ENCODE peak calls at places on chromosome 7, in seven cellular contexts. E, A, C, Z, S, D and G are unnamed samples.

GRCh38 chr7:101814996-101815825 is 2.2 kb upstream of the CUX1 start:
- DNase-seq in E (no peak), A (peak; percentile 40), C (peak; percentile 64), Z (no peak), S (peak; percentile 71), D (peak; percentile 63), G (peak; percentile 81)

GRCh38 chr7:44378744-44379143 is 53.4 kb upstream of the CAMK2B start:
- DNase-seq in E (no peak), A (no peak), C (no peak), Z (peak; percentile 27), S (no peak), D (no peak), G (peak; percentile 12)

GRCh38 chr7:1364906-1365570 is 94.2 kb downstream of the MICALL2 start:
- DNase-seq in E (no peak), A (no peak), C (no peak), Z (no peak), S (no peak), D (no peak), G (no peak)

GRCh38 chr7:5396542-5396941 is 27.1 kb downstream of the TNRC18 start:
- DNase-seq in E (no peak), A (no peak), C (no peak), Z (no peak), S (peak; percentile 77), D (peak; percentile 64), G (peak; percentile 85)

GRCh38 chr7:80488406-80488805 is 23.5 kb downstream of the GNAT3 start:
- DNase-seq in E (no peak), A (no peak), C (no peak), Z (no peak), S (no peak), D (no peak), G (no peak)

GRCh38 chr7:128891110-128891941 is 19.2 kb downstream of the KCP start:
- DNase-seq in E (no peak), A (no peak), C (peak; percentile 67), Z (no peak), S (peak; percentile 63), D (no peak), G (no peak)

GRCh38 chr7:30469303-30469702 is 9.3 kb downstream of the NOD1 start:
- DNase-seq in E (no peak), A (peak; percentile 90), C (peak; percentile 68), Z (peak; percentile 94), S (peak; percentile 88), D (no peak), G (no peak)

GRCh38 chr7:20932785-20933184 is 146.1 kb upstream of the SP8 start:
- DNase-seq in E (no peak), A (no peak), C (no peak), Z (no peak), S (no peak), D (no peak), G (no peak)

GRCh38 chr7:157565201-157565626 is 228.4 kb downstream of the DNAJB6 start:
- DNase-seq in E (no peak), A (no peak), C (no peak), Z (no peak), S (peak; percentile 48), D (no peak), G (no peak)

GRCh38 chr7:140998715-140999114 is 16.0 kb downstream of the MRPS33 start:
- DNase-seq in E (no peak), A (no peak), C (no peak), Z (no peak), S (no peak), D (no peak), G (no peak)

DNA sequence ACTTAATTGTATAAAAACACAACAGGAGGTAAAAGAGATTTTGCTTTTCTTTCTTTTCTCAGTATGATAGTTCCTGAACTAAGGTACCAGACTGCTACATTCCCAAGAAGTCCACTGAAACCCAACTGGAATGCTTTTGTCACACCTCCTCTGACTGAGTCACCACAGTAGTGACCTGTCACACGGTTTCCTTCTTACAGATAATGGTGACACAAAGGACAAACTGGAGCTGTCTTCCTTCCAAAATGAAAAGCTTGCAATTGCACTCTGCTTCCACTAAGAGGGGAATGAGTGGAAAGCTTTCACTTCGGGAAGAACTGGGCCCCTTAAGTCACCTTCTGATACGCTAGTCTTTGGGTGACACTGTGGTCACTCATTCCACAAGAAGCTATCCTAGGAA is 122.2 kb downstream of the KMT2E start:
- DNase-seq in E (no peak), A (no peak), C (no peak), Z (no peak), S (no peak), D (no peak), G (no peak)
- TF ChIP-seq CTCF in E (no peak), A (no peak), C (no peak), Z (no peak), S (no peak), D (no peak), G (no peak)

DNA sequence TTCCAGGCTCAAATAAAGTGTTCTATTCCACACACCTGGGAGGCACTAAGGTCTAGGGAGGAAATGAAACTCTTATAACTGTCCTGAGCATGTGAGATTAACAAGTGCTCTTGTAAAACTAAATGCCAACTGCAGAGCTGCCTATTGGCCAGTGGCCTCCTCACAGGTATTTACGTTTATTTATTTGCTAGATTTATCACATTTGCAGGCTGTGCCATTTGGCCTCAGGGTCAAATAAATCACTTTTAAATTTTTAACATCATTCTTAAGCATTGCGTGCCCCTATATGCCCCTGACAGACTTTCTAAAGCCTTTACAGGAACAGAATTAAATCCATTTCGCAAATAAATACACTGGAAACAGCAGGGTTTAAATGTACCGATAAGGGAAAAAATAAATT is 381.8 kb upstream of the NFE2L3 start:
- DNase-seq in E (no peak), A (no peak), C (no peak), Z (no peak), S (no peak), D (no peak), G (no peak)
- TF ChIP-seq CTCF in E (no peak), A (no peak), C (no peak), Z (no peak), S (no peak), D (no peak), G (no peak)

GRCh38 chr7:23074443-23075244 is 30.9 kb upstream of the KLHL7 start:
- DNase-seq in E (no peak), A (no peak), C (no peak), Z (no peak), S (no peak), D (no peak), G (no peak)

GRCh38 chr7:23072916-23073315 is 32.7 kb upstream of the KLHL7 start:
- DNase-seq in E (no peak), A (no peak), C (no peak), Z (no peak), S (no peak), D (no peak), G (no peak)

GRCh38 chr7:23075571-23075970 is 30.0 kb upstream of the KLHL7 start:
- DNase-seq in E (no peak), A (peak; percentile 13), C (no peak), Z (no peak), S (no peak), D (no peak), G (no peak)

GRCh38 chr7:23076774-23077173 is 28.8 kb upstream of the KLHL7 start:
- DNase-seq in E (no peak), A (no peak), C (no peak), Z (no peak), S (no peak), D (no peak), G (no peak)

DNA sequence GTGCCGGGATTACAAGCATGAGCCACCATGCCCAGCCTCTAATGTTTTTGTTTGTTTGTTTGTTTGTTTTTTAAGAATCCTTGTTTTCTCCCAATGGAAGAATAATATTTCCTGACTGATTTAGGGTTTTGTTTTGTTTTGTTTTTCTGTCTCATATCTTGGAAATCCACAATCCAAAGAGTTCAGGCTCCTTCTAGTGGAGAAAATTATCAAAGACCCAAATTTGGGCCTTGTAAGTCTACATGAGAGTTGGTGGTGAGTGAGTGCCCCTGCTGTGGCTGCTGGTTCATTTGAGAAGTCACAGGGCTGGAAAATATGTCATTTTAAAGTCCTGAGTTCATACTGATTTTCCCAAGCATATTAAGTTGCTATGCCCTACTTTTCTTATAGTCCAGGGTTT is 33.5 kb upstream of the KLHL7 start:
- DNase-seq in E (no peak), A (no peak), C (no peak), Z (no peak), S (no peak), D (no peak), G (no peak)
- TF ChIP-seq CTCF in E (no peak), A (no peak), C (no peak), Z (no peak), S (no peak), D (no peak), G (no peak)

GRCh38 chr7:36388423-36388822 is 1.2 kb upstream of the ANLN start:
- DNase-seq in E (no peak), A (no peak), C (no peak), Z (no peak), S (no peak), D (no peak), G (no peak)

GRCh38 chr7:36390199-36391090 is 783 bp downstream of the ANLN start:
- DNase-seq in E (no peak), A (peak; percentile 20), C (peak; percentile 89), Z (peak; percentile 43), S (peak; percentile 69), D (peak; percentile 43), G (no peak)

GRCh38 chr7:36389371-36390198 is at the start of gene ANLN:
- DNase-seq in E (peak; percentile 89), A (peak; percentile 90), C (peak; percentile 86), Z (peak; percentile 83), S (peak; percentile 97), D (peak; percentile 87), G (peak; percentile 99)

GRCh38 chr7:36393826-36394225 is 4.2 kb downstream of the ANLN start:
- DNase-seq in E (no peak), A (no peak), C (no peak), Z (no peak), S (no peak), D (no peak), G (no peak)

GRCh38 chr7:36391436-36392198 is 2.0 kb downstream of the ANLN start:
- DNase-seq in E (no peak), A (no peak), C (no peak), Z (no peak), S (no peak), D (no peak), G (peak; percentile 41)
- TF ChIP-seq CTCF in E (no peak), A (no peak), C (no peak), Z (no peak), S (no peak), D (no peak), G (no peak)

GRCh38 chr7:116786791-116787443 is 75.5 kb upstream of the CAPZA2 start:
- DNase-seq in E (no peak), A (peak; percentile 19), C (no peak), Z (no peak), S (no peak), D (no peak), G (peak; percentile 65)
- TF ChIP-seq CTCF in E (no peak), A (no peak), C (no peak), Z (peak; percentile 35), S (no peak), D (no peak), G (peak; percentile 64)

GRCh38 chr7:34931739-34932138 is 105.5 kb downstream of the DPY19L1 start:
- DNase-seq in E (no peak), A (no peak), C (no peak), Z (no peak), S (no peak), D (no peak), G (no peak)

GRCh38 chr7:34928560-34928959 is 108.7 kb downstream of the DPY19L1 start:
- DNase-seq in E (no peak), A (no peak), C (no peak), Z (no peak), S (no peak), D (no peak), G (no peak)

GRCh38 chr7:34928052-34928451 is 109.2 kb downstream of the DPY19L1 start:
- DNase-seq in E (peak; percentile 77), A (no peak), C (peak; percentile 91), Z (no peak), S (no peak), D (no peak), G (no peak)
- TF ChIP-seq CTCF in E (peak; percentile 43), A (peak; percentile 12), C (peak; percentile 93), Z (peak; percentile 72), S (no peak), D (peak; percentile 35), G (peak; percentile 31)